ENCODE peak calls at places on chromosomes 2 and 18, in nine cellular contexts. U, B, N, W, L, V, M, Q and K are unnamed samples.

GRCh38 chr18:50659091-50660003 is 99.5 kb downstream of the MAPK4 start:
- DNase-seq in U (no peak), B (no peak), N (no peak), W (peak; percentile 23), L (peak; percentile 46), V (no peak), M (no peak), Q (no peak), K (no peak)

GRCh38 chr18:79949571-79950439 is 1.6 kb downstream of the SLC66A2 start:
- DNase-seq in U (peak; percentile 43), B (no peak), N (no peak), W (no peak), L (no peak), V (no peak), M (peak; percentile 36), Q (no peak), K (peak; percentile 92)

GRCh38 chr2:47664817-47665216 is 118.1 kb upstream of the MSH6 start:
- DNase-seq in U (peak; percentile 16), B (no peak), N (no peak), W (peak; percentile 13), L (peak; percentile 5), V (no peak), M (no peak), Q (no peak), K (no peak)

GRCh38 chr2:157725856-157726255 is 97.2 kb upstream of the ACVR1C start:
- DNase-seq in U (no peak), B (no peak), N (no peak), W (no peak), L (no peak), V (no peak), M (no peak), Q (no peak), K (no peak)

GRCh38 chr2:38505779-38506178 is 96.9 kb downstream of the HNRNPLL start:
- DNase-seq in U (peak; percentile 44), B (no peak), N (no peak), W (no peak), L (peak; percentile 95), V (no peak), M (no peak), Q (no peak), K (no peak)

GRCh38 chr2:224650815-224651439 is 65.2 kb downstream of the CCDC195 start:
- DNase-seq in U (no peak), B (no peak), N (peak; percentile 54), W (peak; percentile 61), L (peak; percentile 64), V (peak; percentile 50), M (no peak), Q (no peak), K (peak; percentile 62)

GRCh38 chr2:120939595-120940318 is 204.1 kb downstream of the GLI2 start:
- DNase-seq in U (no peak), B (no peak), N (no peak), W (no peak), L (peak; percentile 89), V (no peak), M (no peak), Q (no peak), K (no peak)

GRCh38 chr18:46324087-46324486 is 219.9 kb downstream of the HAUS1 start:
- DNase-seq in U (no peak), B (no peak), N (no peak), W (no peak), L (no peak), V (no peak), M (no peak), Q (no peak), K (no peak)

GRCh38 chr2:100554788-100555407 is 7.9 kb upstream of the PDCL3 start:
- DNase-seq in U (peak; percentile 15), B (peak; percentile 77), N (no peak), W (no peak), L (no peak), V (no peak), M (no peak), Q (no peak), K (peak; percentile 80)

GRCh38 chr2:241069821-241070281 is 32.2 kb downstream of the MTERF4 start:
- DNase-seq in U (no peak), B (no peak), N (no peak), W (no peak), L (no peak), V (no peak), M (peak; percentile 49), Q (no peak), K (no peak)

GRCh38 chr2:146721486-146721885 is 1123.3 kb upstream of the ACVR2A start:
- DNase-seq in U (no peak), B (no peak), N (no peak), W (no peak), L (no peak), V (no peak), M (no peak), Q (no peak), K (no peak)

GRCh38 chr2:19124135-19124534 is 234.3 kb downstream of the OSR1 start:
- DNase-seq in U (no peak), B (no peak), N (no peak), W (no peak), L (peak; percentile 75), V (no peak), M (no peak), Q (no peak), K (no peak)

GRCh38 chr2:72896446-72896845 is 9.2 kb downstream of the SPR start:
- DNase-seq in U (no peak), B (no peak), N (no peak), W (no peak), L (no peak), V (no peak), M (no peak), Q (no peak), K (no peak)

GRCh38 chr18:23156134-23156533 is 20.8 kb downstream of the CABLES1 start:
- DNase-seq in U (no peak), B (no peak), N (no peak), W (no peak), L (no peak), V (no peak), M (no peak), Q (no peak), K (no peak)

GRCh38 chr2:240811346-240812300 is 8.4 kb downstream of the KIF1A start:
- DNase-seq in U (peak; percentile 3), B (peak; percentile 35), N (no peak), W (no peak), L (no peak), V (no peak), M (peak; percentile 32), Q (no peak), K (no peak)

GRCh38 chr2:2735041-2735440 is 404.0 kb upstream of the MYT1L start:
- DNase-seq in U (no peak), B (no peak), N (no peak), W (no peak), L (no peak), V (no peak), M (no peak), Q (no peak), K (no peak)

GRCh38 chr2:203453858-203454451 is 81.1 kb downstream of the RAPH1 start:
- DNase-seq in U (no peak), B (no peak), N (peak; percentile 59), W (peak; percentile 48), L (peak; percentile 73), V (peak; percentile 15), M (no peak), Q (no peak), K (peak; percentile 52)

GRCh38 chr2:20168727-20169696 is 55.9 kb downstream of the SDC1 start:
- DNase-seq in U (no peak), B (no peak), N (no peak), W (no peak), L (no peak), V (no peak), M (peak; percentile 45), Q (no peak), K (no peak)

GRCh38 chr2:66596229-66596628 is 161.3 kb downstream of the MEIS1 start:
- DNase-seq in U (no peak), B (no peak), N (no peak), W (no peak), L (peak; percentile 67), V (no peak), M (no peak), Q (no peak), K (no peak)

GRCh38 chr2:96819101-96819875 is 3.2 kb downstream of the CNNM3 start:
- DNase-seq in U (peak; percentile 81), B (no peak), N (no peak), W (no peak), L (no peak), V (no peak), M (no peak), Q (no peak), K (no peak)